ENCODE peak calls at places on chromosomes 2 and 18, in five cellular contexts. A is tibial nerve, T is GM10248, N is NCI-H1105, X is NCI-H2081. J is an unnamed sample.

GRCh38 chr18:32683044-32683443 is 89.8 kb downstream of the KLHL14 start:
- DNase-seq in A (no peak), X (no peak), N (no peak), T (no peak), J (no peak)

GRCh38 chr2:112485849-112486248 is 3.9 kb downstream of the TTL start:
- DNase-seq in X (no peak), A (no peak), T (no peak), N (no peak), J (no peak)

GRCh38 chr2:237290249-237290648 is 123.7 kb downstream of the COL6A3 start:
- DNase-seq in A (peak; percentile 59), X (no peak), N (no peak), T (no peak), J (no peak)

GRCh38 chr2:44136186-44136585 is 32.5 kb upstream of the PPM1B start:
- DNase-seq in T (no peak), N (no peak), X (no peak), A (no peak), J (no peak)

GRCh38 chr2:225282858-225283693 is 116.4 kb upstream of the NYAP2 start:
- DNase-seq in T (peak; percentile 37), X (peak; percentile 64), N (peak; percentile 9), A (no peak), J (no peak)

GRCh38 chr2:223781560-223781959 is 55.8 kb downstream of the AP1S3 start:
- DNase-seq in N (no peak), T (no peak), X (no peak), A (no peak), J (no peak)

GRCh38 chr18:28177828-28178635 is 1.1 kb upstream of the CDH2 start:
- DNase-seq in N (peak; percentile 83), A (no peak), X (peak; percentile 79), T (peak; percentile 22), J (no peak)

GRCh38 chr2:101076581-101076980 is 74.5 kb downstream of the RPL31 start:
- DNase-seq in A (no peak), X (no peak), N (no peak), T (no peak), J (no peak)

GRCh38 chr2:16275718-16276117 is 335.4 kb downstream of the MYCN start:
- DNase-seq in N (no peak), T (no peak), A (no peak), X (no peak), J (no peak)

GRCh38 chr2:162686336-162686735 is 152.2 kb downstream of the KCNH7 start:
- DNase-seq in T (no peak), N (no peak), A (no peak), X (no peak), J (no peak)

J was measured in GM12864.